ENCODE peak calls at places on chromosome 14, in six cellular contexts. A, E, W, R, N and V are unnamed samples.

GRCh38 chr14:64746298-64747250 is 42.4 kb downstream of the PLEKHG3 start:
- ATAC-seq in A (peak), E (peak), W (no peak), R (no peak), N (no peak), V (no peak)

GRCh38 chr14:39430762-39431415 is 1.3 kb downstream of the FBXO33 start:
- ATAC-seq in A (no peak), E (peak), W (no peak), R (peak), N (peak), V (no peak)

GRCh38 chr14:68619805-68620574 is 172.9 kb downstream of the ZFP36L1 start:
- ATAC-seq in A (no peak), E (peak), W (peak), R (peak), N (no peak), V (no peak)

GRCh38 chr14:49549446-49549845 is 36.7 kb downstream of the RPS29 start:
- ATAC-seq in A (no peak), E (no peak), W (no peak), R (no peak), N (no peak), V (no peak)

GRCh38 chr14:85584481-85584880 is 54.5 kb downstream of the FLRT2 start:
- ATAC-seq in A (no peak), E (no peak), W (peak), R (no peak), N (no peak), V (no peak)

GRCh38 chr14:67513631-67514108 is 19.4 kb upstream of the PLEKHH1 start:
- ATAC-seq in A (no peak), E (peak), W (peak), R (no peak), N (peak), V (no peak)

GRCh38 chr14:24889843-24890242 is 160.1 kb downstream of the STXBP6 start:
- ATAC-seq in A (no peak), E (no peak), W (no peak), R (no peak), N (no peak), V (peak)

GRCh38 chr14:55336691-55337090 is 65.5 kb downstream of the FBXO34 start:
- ATAC-seq in A (no peak), E (no peak), W (no peak), R (no peak), N (no peak), V (no peak)

GRCh38 chr14:36518586-36519430 is 1.2 kb downstream of the NKX2-1 start:
- ATAC-seq in A (peak), E (peak), W (peak), R (peak), N (peak), V (no peak)

GRCh38 chr14:84323963-84324362 is 1206.0 kb upstream of the FLRT2 start:
- ATAC-seq in A (no peak), E (no peak), W (no peak), R (no peak), N (no peak), V (no peak)

GRCh38 chr14:63652406-63652805 is 10.7 kb upstream of the WDR89 start:
- ATAC-seq in A (no peak), E (no peak), W (no peak), R (no peak), N (no peak), V (no peak)

GRCh38 chr14:58152569-58152857 is 500 bp upstream of the ARMH4 start:
- ATAC-seq in A (no peak), E (peak), W (peak), R (peak), N (peak), V (no peak)
- H3K27ac ChIP-seq in A (no peak), E (no peak), W (peak), R (no peak), N (no peak), V (no peak)

DNA sequence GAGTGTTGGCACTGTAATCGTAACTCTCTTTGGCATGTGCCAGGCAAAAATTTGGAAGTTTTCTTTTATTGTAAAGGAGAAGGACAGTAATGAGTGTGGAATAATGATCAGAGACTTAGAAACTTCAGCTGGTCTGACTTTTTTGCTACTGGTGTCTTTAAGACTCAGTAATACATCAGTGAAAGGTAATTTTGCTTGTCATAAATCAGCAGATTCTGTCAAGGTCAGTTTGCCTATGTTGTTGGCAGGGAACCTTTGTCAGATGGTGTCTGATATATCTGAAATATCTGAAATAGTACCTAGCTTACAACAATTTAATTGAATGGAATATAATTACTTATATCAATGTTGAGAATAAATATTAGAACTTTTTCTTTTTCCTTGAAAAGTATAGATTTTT is 516.9 kb downstream of the LRFN5 start:
- ATAC-seq in A (no peak), E (no peak), W (no peak), R (no peak), N (no peak), V (no peak)
- TF ChIP-seq EP300 in A (no peak), E (no peak), W (no peak), R (no peak), N (no peak), V (no peak)

GRCh38 chr14:70350078-70350477 is 9.4 kb downstream of the COX16 start:
- ATAC-seq in A (no peak), E (no peak), W (no peak), R (no peak), N (no peak), V (no peak)
- TF ChIP-seq CTCF in A (no peak), E (no peak), W (no peak), R (no peak), N (no peak), V (no peak)

GRCh38 chr14:92040431-92041040 is 677 bp upstream of the TRIP11 start:
- ATAC-seq in A (peak), E (peak), W (peak), R (peak), N (peak), V (no peak)

GRCh38 chr14:92039073-92039719 is 663 bp downstream of the TRIP11 start:
- ATAC-seq in A (peak), E (peak), W (peak), R (peak), N (peak), V (peak)

GRCh38 chr14:92041203-92041602 is 1.3 kb upstream of the TRIP11 start:
- ATAC-seq in A (no peak), E (no peak), W (no peak), R (no peak), N (no peak), V (no peak)

GRCh38 chr14:92037989-92038388 is 1.9 kb downstream of the TRIP11 start:
- ATAC-seq in A (no peak), E (no peak), W (no peak), R (no peak), N (no peak), V (no peak)

GRCh38 chr14:92039720-92040430 is at the start of gene TRIP11:
- ATAC-seq in A (peak), E (peak), W (peak), R (peak), N (peak), V (peak)
- H3K27ac ChIP-seq in A (peak), E (peak), W (peak), R (peak), N (peak), V (peak)

DNA sequence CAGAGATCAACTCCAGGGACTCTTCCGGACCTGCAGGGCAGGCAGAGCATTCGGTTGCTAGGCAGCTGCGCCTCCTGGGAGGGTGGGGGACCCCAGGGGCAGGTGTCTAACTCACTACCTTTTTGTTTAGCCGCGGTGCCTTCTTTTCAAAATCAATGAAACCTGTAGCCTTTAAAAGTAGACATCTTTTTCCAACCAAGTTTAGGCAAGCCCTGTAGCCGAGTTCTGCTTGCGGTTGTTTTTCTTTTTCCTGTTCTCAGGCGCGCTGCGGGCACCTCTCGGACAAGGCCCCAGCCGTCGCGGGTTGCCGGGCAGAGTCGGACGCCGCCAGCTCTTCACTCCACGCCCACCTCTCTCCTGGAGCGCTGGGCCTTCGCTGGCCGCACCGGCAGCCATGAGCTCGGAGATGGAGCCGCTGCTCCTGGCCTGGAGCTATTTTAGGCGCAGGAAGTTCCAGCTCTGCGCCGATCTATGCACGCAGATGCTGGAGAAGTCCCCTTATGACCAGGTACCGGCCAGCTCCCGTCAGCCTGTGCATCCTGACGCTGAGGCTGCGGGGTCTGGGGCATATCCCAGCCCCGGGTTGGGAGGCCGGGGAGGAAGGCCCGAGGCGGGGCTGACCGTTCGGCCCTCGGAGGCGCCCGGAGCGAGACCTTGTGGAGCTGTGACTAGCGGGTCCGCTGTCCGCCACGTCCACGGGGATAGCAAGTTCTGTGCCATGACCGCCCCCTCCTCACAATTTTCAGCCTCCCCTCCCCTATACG is at the start of gene TTC8:
- ATAC-seq in A (peak), E (peak), W (peak), R (peak), N (peak), V (peak)
- TF ChIP-seq EP300 in A (no peak), E (no peak), W (no peak), R (no peak), N (no peak), V (no peak)

GRCh38 chr14:101814869-101815268 is 53.4 kb downstream of the PPP2R5C start:
- ATAC-seq in A (no peak), E (no peak), W (no peak), R (no peak), N (peak), V (no peak)
- TF ChIP-seq CTCF in A (no peak), E (no peak), W (no peak), R (no peak), N (no peak), V (no peak)